ENCODE peak calls at places on chromosomes 7 and 10, in ten cellular contexts. D is RPMI7951; Z is stimulated activated CD4-positive, alpha-beta T cell treated with anti-CD3 and anti-CD28 coated beads, TNF-alpha, amount 100 ng/mL, for 48 hours; X is mammary epithelial cell; W is occipital lobe; N is GM04503; F is GM19239; L is CD4-positive, alpha-beta memory T cell; O is anterior cingulate cortex; P is dorsolateral prefrontal cortex. I is an unnamed sample.

GRCh38 chr10:79387974-79388850 is 40.9 kb downstream of the PPIF start:
- DNase-seq in D (no peak), Z (no peak), X (no peak), W (no peak), N (no peak), F (no peak), L (no peak), O (no peak), P (no peak), I (no peak)

GRCh38 chr7:25913574-25914224 is 238.3 kb upstream of the NFE2L3 start:
- DNase-seq in D (no peak), Z (no peak), X (no peak), W (no peak), N (no peak), F (no peak), L (no peak), O (no peak), P (no peak), I (no peak)

GRCh38 chr7:23394828-23395227 is 75.5 kb downstream of the IGF2BP3 start:
- DNase-seq in D (peak; percentile 22), Z (no peak), X (no peak), W (no peak), N (no peak), F (no peak), L (no peak), O (no peak), P (no peak), I (no peak)

GRCh38 chr10:31707578-31708411 is 220.8 kb downstream of the ARHGAP12 start:
- DNase-seq in D (peak; percentile 93), Z (peak; percentile 11), X (peak; percentile 32), W (no peak), N (peak; percentile 54), F (peak; percentile 46), L (no peak), O (peak; percentile 43), P (no peak), I (peak; percentile 76)

GRCh38 chr7:121385800-121386179 is 10.3 kb downstream of the FAM3C start:
- DNase-seq in D (peak; percentile 59), Z (no peak), X (peak; percentile 9), W (no peak), N (no peak), F (no peak), L (peak; percentile 18), O (no peak), P (no peak), I (no peak)

GRCh38 chr7:41024126-41024525 is 678.8 kb downstream of the INHBA start:
- DNase-seq in D (no peak), Z (no peak), X (no peak), W (no peak), N (no peak), F (no peak), L (no peak), O (no peak), P (no peak), I (no peak)

GRCh38 chr7:144997516-144997915 is 161.7 kb upstream of the TPK1 start:
- DNase-seq in D (no peak), Z (no peak), X (no peak), W (no peak), N (no peak), F (no peak), L (no peak), O (no peak), P (no peak), I (no peak)

GRCh38 chr10:30039567-30039966 is 19.8 kb downstream of the JCAD start:
- DNase-seq in D (peak; percentile 38), Z (no peak), X (no peak), W (no peak), N (no peak), F (no peak), L (no peak), O (no peak), P (no peak), I (no peak)

GRCh38 chr10:24853661-24854060 is 98.7 kb downstream of the PRTFDC1 start:
- DNase-seq in D (no peak), Z (no peak), X (no peak), W (no peak), N (no peak), F (no peak), L (no peak), O (no peak), P (no peak), I (no peak)

GRCh38 chr7:100949227-100949930 is at the start of gene MUC3A:
- DNase-seq in D (no peak), Z (no peak), X (no peak), W (no peak), N (no peak), F (no peak), L (no peak), O (no peak), P (no peak), I (no peak)

GRCh38 chr7:34756025-34756437 is 98.0 kb downstream of the NPSR1 start:
- DNase-seq in D (no peak), Z (no peak), X (no peak), W (no peak), N (no peak), F (no peak), L (no peak), O (no peak), P (no peak), I (no peak)

GRCh38 chr10:110498087-110498981 is 627 bp downstream of the DUSP5 start:
- DNase-seq in D (peak; percentile 55), Z (no peak), X (peak; percentile 29), W (no peak), N (no peak), F (no peak), L (peak; percentile 74), O (no peak), P (peak; percentile 48), I (peak; percentile 80)

GRCh38 chr10:70330671-70331070 is 46.9 kb upstream of the NPFFR1 start:
- DNase-seq in D (no peak), Z (no peak), X (no peak), W (no peak), N (no peak), F (no peak), L (no peak), O (no peak), P (no peak), I (no peak)

GRCh38 chr10:91589656-91590035 is 43.2 kb downstream of the PPP1R3C start:
- DNase-seq in D (no peak), Z (no peak), X (no peak), W (no peak), N (no peak), F (no peak), L (no peak), O (no peak), P (no peak), I (no peak)

GRCh38 chr10:14648042-14648765 is 126.5 kb downstream of the FAM107B start:
- DNase-seq in D (peak; percentile 85), Z (peak; percentile 30), X (peak; percentile 82), W (peak; percentile 19), N (peak; percentile 42), F (peak; percentile 54), L (peak; percentile 88), O (peak; percentile 39), P (peak; percentile 58), I (peak; percentile 66)

I was measured in lower lobe of right lung.